ENCODE peak calls at places on chromosomes 11 and 22, in six cellular contexts. H is pancreas; X is 8988T; M is skeletal muscle cell; J is astrocyte of the spinal cord; I is activated CD8-positive, alpha-beta memory T cell treated with anti-CD3 and anti-CD28 coated beads for 1 hour. Z is an unnamed sample.

GRCh38 chr11:47631473-47631872 is 10.9 kb downstream of the MTCH2 start:
- DNase-seq in H (no peak), X (no peak), M (no peak), J (no peak), I (no peak), Z (no peak)

GRCh38 chr11:47178305-47178704 is 1.6 kb upstream of the ARFGAP2 start:
- DNase-seq in H (no peak), X (no peak), M (no peak), J (no peak), I (no peak), Z (no peak)

GRCh38 chr11:17077520-17078401 is at the start of gene RPS13:
- DNase-seq in H (peak), X (peak), M (peak), J (peak), I (peak), Z (peak)

GRCh38 chr11:78809931-78810481 is 235.3 kb upstream of the NARS2 start:
- DNase-seq in H (no peak), X (no peak), M (no peak), J (peak), I (no peak), Z (no peak)

GRCh38 chr11:31702966-31703365 is 108.2 kb downstream of the PAX6 start:
- DNase-seq in H (no peak), X (no peak), M (no peak), J (peak), I (no peak), Z (no peak)

GRCh38 chr22:48489551-48490512 is 1337.8 kb downstream of the BRD1 start:
- DNase-seq in H (no peak), X (no peak), M (no peak), J (peak), I (no peak), Z (no peak)

GRCh38 chr11:32706985-32707736 is 87.3 kb downstream of the CCDC73 start:
- DNase-seq in H (no peak), X (peak), M (peak), J (peak), I (no peak), Z (no peak)

GRCh38 chr11:65611758-65612603 is 2.0 kb downstream of the MAP3K11 start:
- DNase-seq in H (no peak), X (no peak), M (no peak), J (peak), I (no peak), Z (no peak)

GRCh38 chr11:19345519-19345847 is 104.7 kb upstream of the E2F8 start:
- DNase-seq in H (no peak), X (no peak), M (no peak), J (no peak), I (no peak), Z (no peak)

GRCh38 chr11:76654310-76654851 is 16.2 kb downstream of the LRRC32 start:
- DNase-seq in H (no peak), X (no peak), M (peak), J (peak), I (no peak), Z (no peak)

GRCh38 chr11:120842195-120842594 is 181.7 kb upstream of the TBCEL start:
- DNase-seq in H (no peak), X (no peak), M (no peak), J (no peak), I (no peak), Z (no peak)